ENCODE peak calls at places on chromosomes 5 and 9, in seven cellular contexts. J is right lobe of liver, S is stomach, G is HepG2, F is heart left ventricle, E is IMR-90, M is body of pancreas. I is an unnamed sample. For H3K4me1, the result is how much of the 10 kb centered on the place peaks cover.

GRCh38 chr5:15774632-15775031 is 274.7 kb downstream of the FBXL7 start:
- DNase-seq in J (no peak), S (no peak), G (no peak), F (no peak), E (no peak), M (no peak), I (no peak)

GRCh38 chr5:39775458-39776365 is 350.9 kb upstream of the DAB2 start:
- DNase-seq in J (no peak), S (no peak), G (no peak), F (no peak), E (peak), M (no peak), I (no peak)

GRCh38 chr5:66306844-66307315 is 162.8 kb downstream of the SREK1 start:
- DNase-seq in J (no peak), S (no peak), G (no peak), F (no peak), E (no peak), M (no peak), I (no peak)

GRCh38 chr9:121987312-121987711 is 105.8 kb downstream of the TTLL11 start:
- DNase-seq in J (no peak), S (no peak), G (no peak), F (no peak), E (no peak), M (no peak), I (no peak)

GRCh38 chr5:53892236-53892635 is 331.8 kb downstream of the NDUFS4 start:
- DNase-seq in J (no peak), S (no peak), G (no peak), F (no peak), E (peak), M (no peak), I (no peak)

GRCh38 chr5:88680253-88681132 is 202.5 kb downstream of the MEF2C start:
- DNase-seq in J (peak), S (peak), G (peak), F (peak), E (peak), M (peak), I (peak)

GRCh38 chr5:56466136-56466816 is 233.1 kb upstream of the ANKRD55 start:
- DNase-seq in J (no peak), S (no peak), G (no peak), F (no peak), E (no peak), M (no peak), I (no peak)

GRCh38 chr5:36300181-36300926 is 1.3 kb downstream of the RANBP3L start:
- DNase-seq in J (no peak), S (no peak), G (no peak), F (no peak), E (peak), M (no peak), I (no peak)

GRCh38 chr5:145941096-145941676 is 4.8 kb downstream of the SH3RF2 start:
- DNase-seq in J (no peak), S (peak), G (no peak), F (no peak), E (peak), M (no peak), I (no peak)

GRCh38 chr9:4537581-4537980 is 47.3 kb downstream of the SLC1A1 start:
- DNase-seq in J (no peak), S (no peak), G (no peak), F (no peak), E (no peak), M (no peak), I (no peak)

GRCh38 chr5:147452137-147452838 is 57.6 kb downstream of the DPYSL3 start:
- DNase-seq in J (no peak), S (no peak), G (no peak), F (no peak), E (no peak), M (no peak), I (no peak)

GRCh38 chr9:34413229-34413852 is 36.6 kb upstream of the MYORG start:
- DNase-seq in J (no peak), S (peak), G (peak), F (no peak), E (peak), M (no peak), I (peak)

GRCh38 chr5:95273956-95274520 is 10.9 kb downstream of the MCTP1 start:
- DNase-seq in J (no peak), S (no peak), G (no peak), F (no peak), E (no peak), M (no peak), I (no peak)

GRCh38 chr9:137028281-137029057 is 432 bp upstream of the ABCA2 start:
- DNase-seq in J (peak), S (peak), G (no peak), F (peak), E (peak), M (peak), I (no peak)

GRCh38 chr9:626591-626990 is 214.9 kb upstream of the DMRT1 start:
- DNase-seq in J (no peak), S (no peak), G (no peak), F (no peak), E (no peak), M (no peak), I (no peak)

GRCh38 chr9:627571-627970 is 213.9 kb upstream of the DMRT1 start:
- DNase-seq in J (no peak), S (no peak), G (no peak), F (no peak), E (peak), M (no peak), I (no peak)

GRCh38 chr9:630817-631216 is 210.7 kb upstream of the DMRT1 start:
- DNase-seq in J (no peak), S (no peak), G (no peak), F (no peak), E (peak), M (no peak), I (no peak)

GRCh38 chr9:631596-631995 is 209.9 kb upstream of the DMRT1 start:
- DNase-seq in J (no peak), S (no peak), G (no peak), F (no peak), E (peak), M (no peak), I (no peak)

DNA sequence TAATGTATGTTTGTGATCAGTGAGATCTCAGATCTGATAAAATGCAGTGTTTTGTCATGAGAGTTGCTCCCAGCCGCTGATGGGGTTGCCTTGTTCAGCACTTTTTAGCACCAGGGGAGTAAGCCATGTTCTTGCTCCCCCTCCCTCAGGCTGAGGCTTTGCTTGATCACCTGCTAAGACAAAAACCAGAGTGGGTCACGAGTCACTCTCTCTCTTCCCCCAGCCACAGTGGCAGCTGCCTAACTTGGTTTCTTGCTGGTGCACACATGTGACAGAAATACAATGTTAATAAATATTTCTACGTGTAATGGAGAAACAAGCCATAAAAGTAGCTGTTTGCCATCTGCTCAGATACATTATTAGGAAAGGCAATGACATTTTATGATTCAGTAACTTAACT is 212.4 kb upstream of the DMRT1 start:
- DNase-seq in J (no peak), S (no peak), G (no peak), F (no peak), E (peak), M (no peak), I (no peak)
- TF ChIP-seq POLR2A in J (no peak), S (no peak), G (no peak), F (no peak), E (no peak), M (no peak), I (no peak)

DNA sequence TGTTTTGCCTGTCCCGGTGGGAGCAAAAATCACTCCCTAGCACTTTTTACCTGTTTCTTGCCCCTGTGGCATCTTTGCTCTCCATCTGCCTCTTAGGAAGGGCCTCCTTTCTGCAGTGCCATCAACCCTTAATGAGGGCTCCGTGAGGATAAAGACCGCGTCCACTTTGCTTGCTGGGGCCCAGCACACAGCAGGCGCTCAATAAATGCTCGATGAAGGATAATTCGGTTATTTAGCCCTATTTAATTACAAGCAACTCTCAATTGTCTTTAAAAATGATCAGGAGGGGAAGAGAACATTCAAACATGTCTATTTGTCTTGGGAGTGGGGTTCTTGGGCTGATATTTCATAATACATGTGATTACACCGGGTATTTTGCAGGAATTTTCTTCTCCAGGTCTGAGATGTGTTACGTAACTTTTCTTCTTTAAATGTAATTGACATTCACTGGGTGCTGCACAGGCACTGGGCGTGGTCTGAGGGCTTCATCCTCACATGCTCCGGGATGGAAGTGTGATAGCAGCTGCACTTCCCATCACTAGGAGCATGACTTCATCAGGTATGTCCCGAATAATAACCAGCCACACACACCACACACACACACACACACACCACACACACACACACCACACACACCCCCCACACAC is 19.8 kb upstream of the NTNG2 start:
- DNase-seq in J (no peak), S (no peak), G (no peak), F (no peak), E (no peak), M (no peak), I (no peak)
- H3K4me1 ChIP-seq in J (under half), S (under half), G (under half), F (under half), E (under half), M (under half), I (under half)

DNA sequence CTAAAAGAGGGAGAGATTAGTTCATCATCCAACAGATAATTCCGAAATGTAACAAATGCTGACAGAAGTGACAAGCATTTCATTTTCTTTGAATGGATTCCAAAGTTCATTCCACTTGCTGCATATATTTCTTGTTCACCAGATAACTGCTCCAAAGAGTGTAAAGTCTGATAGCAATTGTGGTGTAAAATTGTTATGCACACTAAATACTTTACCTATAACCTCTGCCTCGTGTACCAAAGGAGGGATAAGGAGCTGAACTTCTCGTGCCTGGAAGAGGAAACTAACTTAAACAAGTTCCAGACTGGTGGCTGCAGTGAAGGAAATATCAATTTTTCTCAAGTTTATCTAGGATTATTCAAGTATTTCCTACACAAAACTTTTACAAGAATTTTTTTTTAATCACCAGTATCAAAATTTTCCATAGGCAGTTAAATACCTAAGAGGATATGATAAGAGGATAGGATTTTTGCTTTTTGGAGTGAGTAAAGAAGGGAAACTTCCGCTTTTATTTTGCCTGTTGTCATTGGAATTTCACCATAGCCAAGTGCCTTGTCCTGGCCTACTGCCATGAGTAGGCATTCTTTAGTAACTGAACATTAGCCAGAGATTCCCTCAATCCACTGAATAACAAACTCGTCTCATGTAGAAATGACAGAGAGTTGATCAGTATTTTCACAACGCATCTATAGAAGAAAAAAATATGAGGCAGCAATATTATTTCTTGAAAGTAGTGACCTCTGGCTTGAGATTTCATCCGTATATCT is 289.7 kb upstream of the ADAMTSL1 start:
- DNase-seq in J (no peak), S (peak), G (no peak), F (no peak), E (no peak), M (peak), I (no peak)
- H3K27ac ChIP-seq in J (no peak), S (peak), G (no peak), F (no peak), E (no peak), M (no peak), I (no peak)

GRCh38 chr5:139272471-139273321 is 20.8 kb upstream of the MATR3 start:
- DNase-seq in J (no peak), S (no peak), G (peak), F (no peak), E (peak), M (no peak), I (no peak)

GRCh38 chr5:139275536-139276297 is 17.8 kb upstream of the MATR3 start:
- DNase-seq in J (no peak), S (no peak), G (peak), F (no peak), E (no peak), M (no peak), I (no peak)

GRCh38 chr5:139271201-139272027 is 22.1 kb upstream of the MATR3 start:
- DNase-seq in J (no peak), S (no peak), G (peak), F (no peak), E (peak), M (peak), I (no peak)

GRCh38 chr5:139273322-139273571 is 20.3 kb upstream of the MATR3 start:
- DNase-seq in J (no peak), S (no peak), G (peak), F (no peak), E (no peak), M (no peak), I (no peak)

GRCh38 chr5:139273572-139274264 is 19.8 kb upstream of the MATR3 start:
- DNase-seq in J (peak), S (peak), G (peak), F (peak), E (peak), M (peak), I (peak)
- TF ChIP-seq POLR2A in J (peak), S (no peak), G (peak), F (peak), E (peak), M (no peak), I (peak)

GRCh38 chr9:93096811-93097382 is 880 bp downstream of the CARD19 start:
- DNase-seq in J (peak), S (no peak), G (no peak), F (peak), E (no peak), M (peak), I (peak)
- H3K4me1 ChIP-seq in J (under half), S (half or more), G (half or more), F (half or more), E (under half), M (under half), I (half or more)

DNA sequence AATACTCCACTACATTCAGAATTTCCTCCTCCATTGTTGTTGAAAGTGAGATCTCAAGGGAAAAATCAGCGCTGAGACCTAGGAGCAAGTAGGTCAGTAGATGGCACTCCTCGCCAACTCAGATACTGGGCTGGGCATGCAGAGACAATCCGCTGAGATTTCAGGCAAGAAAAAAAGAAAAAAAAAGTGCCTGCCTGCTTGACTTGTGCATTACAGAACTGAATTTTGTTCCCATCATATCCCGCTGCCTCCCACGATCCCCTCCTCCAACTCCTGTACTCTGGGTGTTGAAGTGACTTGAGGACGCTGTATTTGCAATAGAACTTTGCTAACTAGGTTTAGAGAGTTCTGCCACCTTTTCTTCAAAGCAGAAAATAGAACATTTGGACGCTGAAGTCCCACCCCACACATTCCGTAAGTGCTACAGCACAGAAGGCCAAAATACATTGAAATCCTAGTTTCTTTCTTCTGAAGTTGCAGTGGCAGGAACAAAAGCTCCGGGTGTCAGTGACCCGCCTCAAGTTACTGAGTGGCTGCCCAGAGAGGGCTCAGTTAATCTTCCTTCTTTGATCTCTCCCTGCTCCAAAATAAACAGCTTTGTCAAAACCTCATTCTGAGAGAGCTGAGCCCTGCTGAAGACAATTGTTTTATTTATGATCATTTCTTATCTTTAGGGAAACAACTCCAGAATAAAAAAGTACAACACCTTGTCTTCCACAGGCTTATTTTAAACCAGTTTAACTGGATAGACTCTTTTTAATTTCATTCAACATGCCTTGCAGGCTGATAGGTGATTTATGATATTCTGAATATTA is 265.7 kb downstream of the MLLT3 start:
- DNase-seq in J (peak), S (peak), G (peak), F (peak), E (peak), M (peak), I (peak)
- H3K27ac ChIP-seq in J (no peak), S (peak), G (peak), F (peak), E (peak), M (no peak), I (no peak)

GRCh38 chr9:114611516-114612271 is 603 bp downstream of the TMEM268 start:
- DNase-seq in J (peak), S (peak), G (no peak), F (peak), E (peak), M (peak), I (peak)
- TF ChIP-seq POLR2A in J (peak), S (no peak), G (no peak), F (no peak), E (peak), M (no peak), I (no peak)

GRCh38 chr5:31682847-31683246 is 43.9 kb downstream of the PDZD2 start:
- DNase-seq in J (no peak), S (no peak), G (no peak), F (no peak), E (no peak), M (no peak), I (no peak)
- H3K4me1 ChIP-seq in J (under half), S (under half), G (under half), F (under half), E (under half), M (under half), I (under half)

I was measured in adrenal gland.